ENCODE peak calls at places on chromosome 21, in eight cellular contexts. M, F, N, P, O, U, I and A are unnamed samples.

GRCh38 chr21:45104560-45104959 is 30.2 kb downstream of the ADARB1 start:
- DNase-seq in M (peak), F (no peak), N (no peak), P (no peak), O (peak), U (no peak), I (no peak), A (no peak)

GRCh38 chr21:45640888-45641479 is 2.5 kb upstream of the PCBP3 start:
- DNase-seq in M (no peak), F (no peak), N (peak), P (no peak), O (no peak), U (no peak), I (peak), A (peak)

GRCh38 chr21:45788635-45789506 is 145.3 kb downstream of the PCBP3 start:
- DNase-seq in M (no peak), F (no peak), N (no peak), P (no peak), O (no peak), U (no peak), I (no peak), A (no peak)

GRCh38 chr21:17578162-17578561 is 34.5 kb downstream of the BTG3 start:
- DNase-seq in M (no peak), F (no peak), N (no peak), P (no peak), O (no peak), U (no peak), I (no peak), A (no peak)

GRCh38 chr21:45578811-45579381 is 36.7 kb upstream of the SLC19A1 start:
- DNase-seq in M (peak), F (no peak), N (no peak), P (no peak), O (no peak), U (no peak), I (peak), A (peak)

GRCh38 chr21:45577806-45578801 is 35.9 kb upstream of the SLC19A1 start:
- DNase-seq in M (peak), F (no peak), N (no peak), P (no peak), O (no peak), U (no peak), I (peak), A (peak)

GRCh38 chr21:43733060-43733459 is 14.1 kb downstream of the PDXK start:
- DNase-seq in M (no peak), F (no peak), N (no peak), P (no peak), O (no peak), U (no peak), I (no peak), A (no peak)

GRCh38 chr21:20591294-20591693 is 406.9 kb upstream of the NCAM2 start:
- DNase-seq in M (no peak), F (no peak), N (peak), P (no peak), O (no peak), U (no peak), I (no peak), A (no peak)

GRCh38 chr21:44992608-44993031 is 52.8 kb downstream of the SLX9 start:
- DNase-seq in M (no peak), F (peak), N (no peak), P (no peak), O (no peak), U (no peak), I (no peak), A (no peak)

GRCh38 chr21:45546636-45547203 is 4.5 kb upstream of the SLC19A1 start:
- DNase-seq in M (peak), F (no peak), N (no peak), P (no peak), O (no peak), U (no peak), I (peak), A (no peak)

GRCh38 chr21:46219591-46220239 is 8.9 kb downstream of the LSS start:
- DNase-seq in M (peak), F (peak), N (no peak), P (no peak), O (no peak), U (no peak), I (peak), A (no peak)

GRCh38 chr21:24045775-24046215 is 1561.5 kb downstream of the MRPL39 start:
- DNase-seq in M (peak), F (peak), N (peak), P (peak), O (peak), U (no peak), I (peak), A (no peak)

GRCh38 chr21:14482165-14482564 is 64.0 kb downstream of the SAMSN1 start:
- DNase-seq in M (no peak), F (no peak), N (no peak), P (no peak), O (no peak), U (no peak), I (no peak), A (no peak)

GRCh38 chr21:20023199-20023598 is 975.0 kb upstream of the NCAM2 start:
- DNase-seq in M (no peak), F (no peak), N (no peak), P (no peak), O (no peak), U (no peak), I (no peak), A (no peak)

GRCh38 chr21:36188937-36189336 is 32.3 kb downstream of the DOP1B start:
- DNase-seq in M (no peak), F (no peak), N (no peak), P (no peak), O (no peak), U (no peak), I (no peak), A (no peak)

GRCh38 chr21:44434568-44434925 is 20.8 kb upstream of the LRRC3 start:
- DNase-seq in M (no peak), F (no peak), N (no peak), P (no peak), O (no peak), U (no peak), I (peak), A (no peak)

GRCh38 chr21:46093668-46094400 is 4.1 kb upstream of the COL6A2 start:
- DNase-seq in M (no peak), F (peak), N (no peak), P (no peak), O (no peak), U (no peak), I (peak), A (peak)

GRCh38 chr21:27365394-27365793 is 398.5 kb upstream of the ADAMTS5 start:
- DNase-seq in M (no peak), F (no peak), N (no peak), P (no peak), O (no peak), U (no peak), I (no peak), A (no peak)

GRCh38 chr21:26801524-26801923 is 43.7 kb downstream of the ADAMTS1 start:
- DNase-seq in M (no peak), F (no peak), N (peak), P (peak), O (no peak), U (no peak), I (no peak), A (no peak)

DNA sequence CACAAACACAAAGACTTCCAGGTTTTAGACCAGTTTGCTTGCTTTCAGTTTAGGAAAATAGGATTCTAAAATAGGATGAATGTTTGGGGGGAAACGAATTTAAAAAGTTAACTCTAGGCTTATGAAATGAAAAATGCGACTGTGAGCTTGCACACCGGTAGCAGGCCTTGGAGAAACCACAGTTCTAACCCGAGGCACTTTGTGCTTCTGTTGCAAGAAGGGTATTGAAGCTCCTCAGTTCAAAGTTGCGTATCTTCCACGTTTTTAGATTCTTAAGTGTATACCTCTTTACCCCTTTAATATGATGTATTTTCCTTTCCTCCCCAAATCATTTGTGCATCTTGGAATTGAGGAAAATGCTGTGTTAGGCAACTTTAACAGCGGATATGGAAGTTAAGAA is 2.4 kb downstream of the MRPS6 start:
- DNase-seq in M (no peak), F (no peak), N (no peak), P (no peak), O (no peak), U (no peak), I (no peak), A (no peak)
- H3K4me3 ChIP-seq in M (peak), F (peak), N (no peak), P (peak), O (no peak), U (no peak), I (peak), A (no peak)

DNA sequence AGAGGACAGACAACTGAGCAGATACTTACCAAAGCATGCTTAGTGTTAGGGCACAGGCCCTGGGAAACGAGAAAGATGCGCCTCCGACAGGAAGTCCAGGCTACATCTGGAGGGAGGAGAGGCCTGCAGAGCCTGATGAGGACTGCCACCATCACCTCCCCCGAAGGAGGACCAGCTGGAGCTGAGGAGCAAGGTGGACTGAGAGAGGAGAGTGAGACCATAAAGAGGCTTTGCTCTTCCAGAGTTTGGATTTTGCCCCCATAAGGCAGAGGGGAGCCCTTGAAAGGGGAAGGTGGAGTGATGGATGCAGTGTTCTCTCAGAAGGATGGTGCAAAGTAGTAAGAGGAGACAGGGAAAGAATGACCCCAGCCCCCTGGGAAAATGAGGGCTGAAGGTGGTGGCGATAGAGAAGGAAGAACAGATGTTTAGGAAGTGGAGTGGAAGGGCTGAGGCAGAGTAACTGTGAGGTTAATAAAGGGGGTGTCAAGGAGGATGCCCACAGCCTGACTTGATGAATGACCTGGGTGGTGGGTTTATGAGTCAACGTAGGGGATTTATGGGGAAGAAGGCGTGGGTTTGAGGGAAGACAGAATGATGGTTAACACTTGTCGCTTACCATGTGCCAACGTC is 1.1 kb upstream of the SCAF4 start:
- DNase-seq in M (no peak), F (no peak), N (no peak), P (no peak), O (no peak), U (peak), I (peak), A (peak)
- H3K4me3 ChIP-seq in M (peak), F (peak), N (peak), P (peak), O (peak), U (peak), I (peak), A (peak)

GRCh38 chr21:40507978-40508377 is 339.0 kb downstream of the DSCAM start:
- DNase-seq in M (no peak), F (no peak), N (no peak), P (no peak), O (no peak), U (peak), I (no peak), A (no peak)
- H3K4me3 ChIP-seq in M (no peak), F (no peak), N (no peak), P (no peak), O (no peak), U (no peak), I (no peak), A (no peak)

GRCh38 chr21:28776251-28776650 is 216.4 kb downstream of the LTN1 start:
- DNase-seq in M (no peak), F (no peak), N (peak), P (no peak), O (no peak), U (no peak), I (no peak), A (no peak)
- H3K4me3 ChIP-seq in M (no peak), F (no peak), N (no peak), P (no peak), O (no peak), U (no peak), I (no peak), A (no peak)

GRCh38 chr21:34880401-34880800 is 168.7 kb downstream of the RUNX1 start:
- DNase-seq in M (no peak), F (no peak), N (no peak), P (no peak), O (no peak), U (no peak), I (no peak), A (no peak)
- H3K4me3 ChIP-seq in M (no peak), F (no peak), N (no peak), P (peak), O (no peak), U (no peak), I (no peak), A (no peak)

GRCh38 chr21:34362136-34362444 is 1.7 kb upstream of the KCNE2 start:
- DNase-seq in M (no peak), F (no peak), N (no peak), P (no peak), O (no peak), U (no peak), I (no peak), A (no peak)
- H3K4me3 ChIP-seq in M (no peak), F (no peak), N (no peak), P (no peak), O (no peak), U (no peak), I (no peak), A (no peak)